ENCODE peak calls at places on chromosomes 4 and X, in five cellular contexts. M is brain microvascular endothelial cell, G is uterus, T is omental fat pad, J is GM06990. O is an unnamed sample.

GRCh38 chrX:259692-260355 is 21.4 kb upstream of the PLCXD1 start:
- DNase-seq in M (no peak), G (no peak), T (no peak), J (no peak), O (peak)

GRCh38 chrX:3550160-3550765 is 163.2 kb downstream of the PRKX start:
- DNase-seq in M (no peak), G (no peak), T (no peak), J (no peak), O (no peak)

GRCh38 chr4:98092833-98093439 is 50.3 kb downstream of the STPG2 start:
- DNase-seq in M (peak), G (no peak), T (no peak), J (no peak), O (no peak)

GRCh38 chr4:96691496-96691895 is 851.6 kb downstream of the PDHA2 start:
- DNase-seq in M (no peak), G (no peak), T (no peak), J (no peak), O (no peak)

GRCh38 chr4:38396091-38396490 is 267.9 kb upstream of the KLF3 start:
- DNase-seq in M (no peak), G (no peak), T (no peak), J (no peak), O (no peak)

GRCh38 chrX:13778916-13779315 is 38.0 kb downstream of the GPM6B start:
- DNase-seq in M (peak), G (no peak), T (no peak), J (no peak), O (no peak)

GRCh38 chr4:56653461-56654237 is 27.4 kb downstream of the HOPX start:
- DNase-seq in M (no peak), G (no peak), T (no peak), J (no peak), O (no peak)

GRCh38 chr4:139171878-139172691 is 4.9 kb downstream of the ELF2 start:
- DNase-seq in M (peak), G (no peak), T (no peak), J (no peak), O (no peak)

GRCh38 chrX:154043003-154043402 is 23.3 kb upstream of the IRAK1 start:
- DNase-seq in M (peak), G (no peak), T (no peak), J (no peak), O (no peak)

GRCh38 chr4:56252561-56253152 is 134.6 kb downstream of the AASDH start:
- DNase-seq in M (no peak), G (no peak), T (no peak), J (no peak), O (no peak)

GRCh38 chrX:10415704-10416001 is 204.7 kb downstream of the MID1 start:
- DNase-seq in M (peak), G (no peak), T (no peak), J (no peak), O (no peak)

GRCh38 chr4:122679317-122679716 is 53.2 kb upstream of the BBS12 start:
- DNase-seq in M (no peak), G (no peak), T (no peak), J (no peak), O (no peak)

GRCh38 chr4:28010543-28011235 is 1150.0 kb downstream of the STIM2 start:
- DNase-seq in M (no peak), G (no peak), T (no peak), J (no peak), O (no peak)

GRCh38 chrX:110222497-110223257 is 95.2 kb downstream of the AMMECR1 start:
- DNase-seq in M (no peak), G (no peak), T (no peak), J (no peak), O (no peak)

GRCh38 chrX:68833855-68834331 is 5.1 kb downstream of the EFNB1 start:
- DNase-seq in M (no peak), G (peak), T (no peak), J (no peak), O (no peak)

GRCh38 chr4:3223346-3223745 is 25.6 kb upstream of the MSANTD1 start:
- DNase-seq in M (no peak), G (no peak), T (no peak), J (no peak), O (no peak)

GRCh38 chrX:110208092-110208491 is 109.8 kb downstream of the AMMECR1 start:
- DNase-seq in M (no peak), G (no peak), T (no peak), J (no peak), O (no peak)

GRCh38 chrX:51461053-51462050 is 35.0 kb downstream of the NUDT11 start:
- DNase-seq in M (peak), G (no peak), T (no peak), J (no peak), O (peak)

GRCh38 chr4:43457866-43458265 is 565.4 kb downstream of the GRXCR1 start:
- DNase-seq in M (no peak), G (no peak), T (no peak), J (no peak), O (no peak)

GRCh38 chrX:155056877-155057792 is 13.8 kb downstream of the CMC4 start:
- DNase-seq in M (peak), G (peak), T (no peak), J (peak), O (peak)

GRCh38 chrX:43973249-43973672 is at the start of gene NDP:
- DNase-seq in M (no peak), G (no peak), T (no peak), J (no peak), O (no peak)

GRCh38 chr4:59091376-59092142 is 1981.4 kb upstream of the IGFBP7 start:
- DNase-seq in M (no peak), G (no peak), T (no peak), J (no peak), O (no peak)

GRCh38 chrX:72060196-72060974 is 71.3 kb downstream of the RTL5 start:
- DNase-seq in M (no peak), G (no peak), T (no peak), J (no peak), O (no peak)

GRCh38 chr4:4386296-4386735 is 586 bp upstream of the NSG1 start:
- DNase-seq in M (no peak), G (no peak), T (no peak), J (no peak), O (no peak)

GRCh38 chrX:132258509-132258908 is 39.3 kb upstream of the RAP2C start:
- DNase-seq in M (no peak), G (no peak), T (no peak), J (no peak), O (no peak)

GRCh38 chr4:173418636-173419035 is 19.7 kb upstream of the SCRG1 start:
- DNase-seq in M (no peak), G (no peak), T (no peak), J (no peak), O (no peak)

GRCh38 chr4:122666527-122667245 is 45.8 kb upstream of the IL21 start:
- DNase-seq in M (peak), G (no peak), T (no peak), J (no peak), O (no peak)

GRCh38 chrX:17596051-17596450 is 141.2 kb upstream of the SCML1 start:
- DNase-seq in M (no peak), G (no peak), T (no peak), J (no peak), O (no peak)

GRCh38 chrX:11913001-11913400 is 155.0 kb downstream of the MSL3 start:
- DNase-seq in M (peak), G (no peak), T (no peak), J (no peak), O (no peak)

GRCh38 chr4:6343950-6344408 is 74.3 kb downstream of the WFS1 start:
- DNase-seq in M (peak), G (no peak), T (no peak), J (no peak), O (no peak)
- TF ChIP-seq CTCF in M (no peak), G (no peak), T (no peak), J (peak), O (no peak)

GRCh38 chrX:108139303-108139702 is 47.7 kb downstream of the ATG4A start:
- DNase-seq in M (no peak), G (no peak), T (no peak), J (no peak), O (no peak)
- TF ChIP-seq CTCF in M (peak), G (no peak), T (no peak), J (peak), O (no peak)

GRCh38 chrX:55132416-55132815 is 43.6 kb downstream of the PAGE2 start:
- DNase-seq in M (no peak), G (no peak), T (no peak), J (no peak), O (no peak)

DNA sequence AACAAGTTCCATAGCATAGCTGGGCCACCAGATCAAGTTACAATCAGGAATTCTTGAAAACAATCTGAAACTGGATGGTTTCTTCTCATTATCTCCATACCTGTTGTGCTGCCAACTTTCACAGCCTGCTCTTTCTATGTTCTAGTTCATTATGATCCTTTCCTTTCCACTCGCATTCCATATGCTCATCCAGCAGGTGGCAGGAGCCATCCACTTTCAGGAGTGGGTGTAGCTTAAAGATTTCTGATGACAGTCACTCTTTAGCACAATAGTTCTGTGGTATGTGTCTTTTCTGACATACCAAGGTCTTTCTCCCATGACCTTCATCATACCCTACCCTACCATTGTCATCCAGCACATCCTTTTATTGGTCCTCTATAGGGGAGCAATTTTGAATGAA is 46.4 kb downstream of the PAGE2 start:
- DNase-seq in M (peak), G (peak), T (no peak), J (no peak), O (no peak)
- TF ChIP-seq CTCF in M (peak), G (peak), T (no peak), J (peak), O (no peak)

DNA sequence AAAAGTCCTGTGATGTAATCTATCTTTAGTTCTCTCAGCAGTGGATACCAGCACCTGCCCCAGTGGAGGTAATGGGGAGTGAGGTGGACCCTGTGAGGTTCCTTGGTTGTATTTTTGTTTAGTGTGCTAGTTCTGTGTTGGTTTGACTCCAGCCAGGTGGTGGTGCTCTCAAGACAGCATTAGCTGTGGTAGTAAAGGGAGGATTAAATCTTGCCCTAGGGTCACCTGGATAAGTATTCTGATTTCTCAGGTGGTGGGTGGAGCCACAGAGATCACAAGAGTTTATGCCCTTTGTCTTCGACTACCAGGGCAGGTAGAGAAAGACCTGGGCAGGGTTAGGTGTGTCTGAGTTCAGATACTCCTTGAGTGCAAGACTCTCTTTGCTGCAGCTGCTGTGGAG is 176.3 kb upstream of the EDA2R start:
- DNase-seq in M (no peak), G (no peak), T (no peak), J (no peak), O (no peak)
- TF ChIP-seq CTCF in M (no peak), G (no peak), T (no peak), J (no peak), O (no peak)

GRCh38 chr4:16764622-16765021 is 133.8 kb downstream of the LDB2 start:
- DNase-seq in M (no peak), G (no peak), T (no peak), J (no peak), O (no peak)
- TF ChIP-seq CTCF in M (peak), G (no peak), T (no peak), J (peak), O (no peak)

GRCh38 chrX:138982350-138982749 is 270.8 kb upstream of the FGF13 start:
- DNase-seq in M (no peak), G (no peak), T (no peak), J (no peak), O (no peak)

GRCh38 chrX:138986866-138987265 is 275.3 kb upstream of the FGF13 start:
- DNase-seq in M (no peak), G (no peak), T (no peak), J (no peak), O (no peak)

DNA sequence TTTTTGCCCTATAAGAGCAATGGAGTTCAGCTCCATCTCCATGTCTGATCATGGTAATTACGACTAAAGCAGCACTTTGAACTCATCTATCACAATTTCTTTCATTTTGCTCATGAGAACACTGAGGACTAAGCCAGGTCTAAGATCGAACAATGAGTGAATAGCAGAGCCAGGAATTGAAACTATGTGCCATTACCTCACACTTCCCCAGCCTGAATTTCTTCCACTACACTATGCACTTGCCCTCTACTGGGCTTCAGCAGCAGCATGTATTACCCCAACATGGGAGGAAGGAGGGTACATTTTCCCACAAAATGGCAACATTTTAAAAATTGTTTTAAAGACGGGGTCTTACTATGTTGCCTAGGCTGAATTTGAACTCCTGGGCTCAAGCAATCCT is 274.7 kb upstream of the FGF13 start:
- DNase-seq in M (no peak), G (no peak), T (no peak), J (no peak), O (no peak)
- TF ChIP-seq CTCF in M (no peak), G (no peak), T (no peak), J (no peak), O (no peak)

GRCh38 chr4:90293320-90293719 is 166.1 kb downstream of the CCSER1 start:
- DNase-seq in M (no peak), G (no peak), T (no peak), J (no peak), O (no peak)
- TF ChIP-seq CTCF in M (peak), G (no peak), T (no peak), J (no peak), O (no peak)

GRCh38 chr4:24912252-24913098 is at the start of gene CCDC149:
- DNase-seq in M (peak), G (peak), T (peak), J (no peak), O (peak)
- TF ChIP-seq CTCF in M (no peak), G (peak), T (no peak), J (no peak), O (no peak)

DNA sequence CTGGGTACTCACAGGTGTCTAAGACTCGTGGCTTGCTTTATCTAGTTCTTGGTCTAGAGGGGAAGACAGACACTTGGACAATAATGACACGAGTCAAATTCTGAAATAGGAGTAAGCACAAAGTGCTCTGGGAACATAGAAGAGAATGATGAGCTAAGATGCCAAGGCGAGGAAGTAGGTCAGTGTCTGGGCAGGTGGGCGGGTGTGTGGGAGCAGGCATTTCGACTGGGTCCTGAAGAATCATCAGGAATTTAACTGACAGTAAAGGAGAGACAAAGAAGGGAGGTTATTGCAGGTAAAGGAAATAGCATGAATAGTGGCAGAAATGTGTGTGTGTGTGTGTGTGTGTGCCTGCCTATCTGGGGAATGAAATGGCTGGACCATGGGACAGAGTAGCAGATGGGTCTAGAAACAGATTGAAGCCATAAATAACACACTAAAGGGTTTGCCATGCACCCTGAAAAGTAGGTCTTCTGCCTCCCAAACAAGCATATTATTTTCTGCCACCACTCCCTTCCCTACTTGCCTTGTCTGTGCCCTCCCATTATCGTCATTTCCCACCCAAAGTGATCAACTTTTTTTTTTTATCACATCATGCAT is 58.4 kb upstream of the SLC25A43 start:
- DNase-seq in M (no peak), G (no peak), T (no peak), J (no peak), O (no peak)
- TF ChIP-seq CTCF in M (no peak), G (no peak), T (no peak), J (no peak), O (no peak)

GRCh38 chr4:69894221-69894620 is 34.3 kb upstream of the SULT1E1 start:
- DNase-seq in M (no peak), G (no peak), T (no peak), J (no peak), O (no peak)

GRCh38 chr4:69894706-69895105 is 34.8 kb upstream of the SULT1E1 start:
- DNase-seq in M (no peak), G (no peak), T (no peak), J (no peak), O (no peak)

GRCh38 chr4:69896530-69897116 is 34.2 kb upstream of the CSN1S1 start:
- DNase-seq in M (no peak), G (no peak), T (no peak), J (no peak), O (no peak)
- TF ChIP-seq CTCF in M (peak), G (no peak), T (no peak), J (peak), O (no peak)